ENCODE peak calls at places on chromosomes 4 and X, in four cellular contexts. One of them, this sample, is unnamed.

GRCh38 chrX:21961142-21961541 is 20.6 kb downstream of the SMS start:
- DNase-seq in GM12878: no peak
- DNase-seq in GM12891: no peak
- DNase-seq in HepG2: no peak
- DNase-seq in this sample: no peak

GRCh38 chr4:37454263-37454800 is 209.8 kb downstream of the NWD2 start:
- DNase-seq in GM12878: no peak
- DNase-seq in GM12891: no peak
- DNase-seq in HepG2: no peak
- DNase-seq in this sample: no peak

GRCh38 chr4:123555500-123556273 is 159.1 kb downstream of the SPRY1 start:
- DNase-seq in HepG2: peak
- DNase-seq in GM12891: no peak
- DNase-seq in GM12878: no peak
- DNase-seq in this sample: no peak

GRCh38 chrX:130173190-130173895 is 1.6 kb downstream of the RAB33A start:
- DNase-seq in HepG2: no peak
- DNase-seq in GM12878: peak
- DNase-seq in GM12891: no peak
- DNase-seq in this sample: no peak

GRCh38 chrX:23907106-23907495 is 637 bp downstream of the APOO start:
- DNase-seq in GM12878: no peak
- DNase-seq in GM12891: no peak
- DNase-seq in HepG2: no peak
- DNase-seq in this sample: no peak

GRCh38 chrX:17737707-17738001 is 361 bp downstream of the SCML1 start:
- DNase-seq in GM12891: no peak
- DNase-seq in GM12878: no peak
- DNase-seq in HepG2: no peak
- DNase-seq in this sample: no peak

GRCh38 chr4:89307446-89308160 is at the start of gene GPRIN3:
- DNase-seq in GM12891: no peak
- DNase-seq in GM12878: no peak
- DNase-seq in HepG2: no peak
- DNase-seq in this sample: no peak

GRCh38 chrX:18983711-18984380 is at the start of gene PHKA2:
- DNase-seq in GM12878: no peak
- DNase-seq in HepG2: peak
- DNase-seq in GM12891: no peak
- DNase-seq in this sample: no peak

GRCh38 chr4:122874194-122874593 is 47.6 kb downstream of the FGF2 start:
- DNase-seq in GM12878: no peak
- DNase-seq in GM12891: no peak
- DNase-seq in HepG2: peak
- DNase-seq in this sample: no peak

GRCh38 chr4:184443318-184443717 is 31.0 kb downstream of the IRF2 start:
- DNase-seq in HepG2: no peak
- DNase-seq in GM12878: no peak
- DNase-seq in GM12891: no peak
- DNase-seq in this sample: no peak

GRCh38 chr4:186144596-186145569 is 40.4 kb downstream of the FAM149A start:
- DNase-seq in GM12891: peak
- DNase-seq in HepG2: no peak
- DNase-seq in GM12878: no peak
- DNase-seq in this sample: peak

GRCh38 chr4:6935961-6936360 is 26.3 kb downstream of the TBC1D14 start:
- DNase-seq in GM12878: no peak
- DNase-seq in GM12891: no peak
- DNase-seq in HepG2: peak
- DNase-seq in this sample: no peak

GRCh38 chrX:55160685-55161552 is 59.2 kb upstream of the PAGE5 start:
- DNase-seq in GM12891: peak
- DNase-seq in GM12878: peak
- DNase-seq in HepG2: peak
- DNase-seq in this sample: peak

GRCh38 chrX:24412637-24413363 is 52.3 kb upstream of the PDK3 start:
- DNase-seq in GM12891: no peak
- DNase-seq in GM12878: peak
- DNase-seq in HepG2: no peak
- DNase-seq in this sample: no peak

GRCh38 chr4:7470522-7471128 is 35.9 kb upstream of the PSAPL1 start:
- DNase-seq in HepG2: no peak
- DNase-seq in GM12891: no peak
- DNase-seq in GM12878: no peak
- DNase-seq in this sample: no peak

GRCh38 chr4:75939890-75940691 is 722 bp downstream of the NAAA start:
- DNase-seq in GM12878: no peak
- DNase-seq in HepG2: peak
- DNase-seq in GM12891: peak
- DNase-seq in this sample: peak

GRCh38 chr4:38510201-38510600 is 153.8 kb upstream of the KLF3 start:
- DNase-seq in GM12891: no peak
- DNase-seq in HepG2: no peak
- DNase-seq in GM12878: no peak
- DNase-seq in this sample: no peak

GRCh38 chr4:39975488-39976089 is 2.1 kb downstream of the PDS5A start:
- DNase-seq in HepG2: no peak
- DNase-seq in GM12878: no peak
- DNase-seq in GM12891: no peak
- DNase-seq in this sample: no peak

GRCh38 chr4:110636231-110636676 is 13.4 kb upstream of the PITX2 start:
- DNase-seq in GM12891: no peak
- DNase-seq in HepG2: no peak
- DNase-seq in GM12878: no peak
- DNase-seq in this sample: no peak

GRCh38 chrX:115233497-115234219 is at the start of gene LRCH2:
- DNase-seq in HepG2: no peak
- DNase-seq in GM12878: no peak
- DNase-seq in GM12891: no peak
- DNase-seq in this sample: no peak

GRCh38 chr4:155722816-155723499 is 35.9 kb upstream of the GUCY1B1 start:
- DNase-seq in GM12891: no peak
- DNase-seq in GM12878: no peak
- DNase-seq in HepG2: no peak
- DNase-seq in this sample: no peak

GRCh38 chr4:70712604-70713452 is 8.9 kb upstream of the RUFY3 start:
- DNase-seq in HepG2: no peak
- DNase-seq in GM12878: no peak
- DNase-seq in GM12891: no peak
- DNase-seq in this sample: no peak

GRCh38 chr4:70713453-70714026 is 8.2 kb upstream of the RUFY3 start:
- DNase-seq in GM12878: peak
- DNase-seq in HepG2: no peak
- DNase-seq in GM12891: no peak
- DNase-seq in this sample: no peak

GRCh38 chr4:70714488-70714887 is 7.3 kb upstream of the RUFY3 start:
- DNase-seq in GM12891: no peak
- DNase-seq in GM12878: no peak
- DNase-seq in HepG2: no peak
- DNase-seq in this sample: no peak

GRCh38 chr4:70714061-70714468 is 7.7 kb upstream of the RUFY3 start:
- DNase-seq in GM12878: no peak
- DNase-seq in GM12891: no peak
- DNase-seq in HepG2: peak
- DNase-seq in this sample: no peak

DNA sequence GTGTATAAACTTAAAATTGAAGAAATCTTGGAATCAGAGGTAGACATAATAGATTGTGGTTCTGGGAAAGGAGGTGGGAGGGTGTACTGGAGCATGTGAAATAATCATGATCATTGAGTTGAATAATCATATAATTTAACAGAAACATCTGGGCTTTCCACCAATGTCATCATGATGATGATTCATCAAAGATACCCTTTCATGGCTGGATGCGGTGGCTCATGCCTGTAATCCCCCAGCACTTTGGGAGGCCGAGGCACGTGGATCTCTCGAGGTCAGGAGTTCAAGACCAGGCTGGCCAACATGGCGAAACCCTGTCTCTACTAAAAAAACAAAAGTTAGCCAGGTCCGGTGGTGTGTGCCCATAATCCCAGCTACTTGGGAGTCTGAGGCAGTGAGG is 6.7 kb upstream of the RUFY3 start:
- DNase-seq in GM12878: no peak
- DNase-seq in HepG2: no peak
- DNase-seq in GM12891: no peak
- DNase-seq in this sample: no peak
- TF ChIP-seq TAF1 in GM12878: no peak
- TF ChIP-seq TAF1 in HepG2: no peak
- TF ChIP-seq TAF1 in GM12891: no peak
- TF ChIP-seq TAF1 in this sample: no peak

DNA sequence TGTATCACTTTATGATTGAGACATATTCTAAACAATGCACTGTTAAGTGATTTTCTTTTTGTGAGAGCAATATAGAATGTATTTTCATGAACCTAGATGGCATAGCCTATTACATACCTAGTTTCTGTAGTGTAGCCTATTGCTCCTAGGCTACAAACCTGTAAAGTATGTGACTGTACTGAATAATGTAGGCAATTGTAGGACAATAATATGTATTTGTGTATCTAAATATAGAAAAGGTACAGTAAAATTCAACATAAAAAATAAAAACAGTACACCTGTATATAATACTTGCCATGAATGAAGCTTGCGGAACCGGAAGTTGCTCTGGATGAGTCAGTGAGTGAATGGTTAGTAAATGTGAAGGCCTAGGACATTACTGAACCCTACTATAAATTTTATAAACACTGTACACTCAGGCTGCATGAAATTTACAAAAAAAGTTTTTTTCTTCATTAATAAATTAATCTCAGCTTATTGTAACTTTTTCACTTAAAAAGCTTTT is 106.7 kb downstream of the VSIG4 start:
- DNase-seq in GM12878: no peak
- DNase-seq in GM12891: no peak
- DNase-seq in HepG2: no peak
- DNase-seq in this sample: no peak
- TF ChIP-seq TAF1 in GM12878: no peak
- TF ChIP-seq TAF1 in GM12891: no peak
- TF ChIP-seq TAF1 in HepG2: no peak
- TF ChIP-seq TAF1 in this sample: no peak

DNA sequence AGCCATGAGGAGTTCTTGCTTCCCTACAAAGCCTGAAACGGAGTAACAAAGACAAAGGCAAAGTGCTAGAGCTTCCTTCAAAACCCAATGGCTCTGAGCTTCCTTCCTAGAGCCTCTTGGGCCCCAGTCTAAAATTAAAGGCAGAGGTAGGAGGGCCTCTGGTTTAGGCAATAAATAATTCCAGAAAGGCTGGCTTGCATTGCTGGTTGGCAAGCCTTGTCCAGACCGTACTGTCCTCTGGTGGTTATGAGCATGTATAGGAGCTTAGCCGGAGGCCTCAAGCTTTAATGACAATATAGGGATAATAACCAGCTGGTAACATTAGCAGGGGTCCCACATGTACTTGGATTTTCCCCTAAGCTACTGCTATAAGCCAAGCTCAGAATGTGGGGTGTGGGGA is 237.3 kb downstream of the AR start:
- DNase-seq in GM12891: no peak
- DNase-seq in GM12878: no peak
- DNase-seq in HepG2: no peak
- DNase-seq in this sample: no peak
- TF ChIP-seq TAF1 in GM12891: no peak
- TF ChIP-seq TAF1 in GM12878: no peak
- TF ChIP-seq TAF1 in HepG2: no peak
- TF ChIP-seq TAF1 in this sample: no peak

GRCh38 chrX:46683023-46683422 is 75.9 kb downstream of the SLC9A7 start:
- DNase-seq in GM12891: no peak
- DNase-seq in GM12878: no peak
- DNase-seq in HepG2: peak
- DNase-seq in this sample: no peak

GRCh38 chrX:46681849-46682248 is 77.1 kb downstream of the SLC9A7 start:
- DNase-seq in GM12878: no peak
- DNase-seq in HepG2: no peak
- DNase-seq in GM12891: no peak
- DNase-seq in this sample: no peak

GRCh38 chrX:46687619-46688018 is 71.3 kb downstream of the SLC9A7 start:
- DNase-seq in GM12878: no peak
- DNase-seq in HepG2: no peak
- DNase-seq in GM12891: no peak
- DNase-seq in this sample: no peak

GRCh38 chrX:46690818-46691217 is 68.1 kb downstream of the SLC9A7 start:
- DNase-seq in HepG2: no peak
- DNase-seq in GM12878: no peak
- DNase-seq in GM12891: no peak
- DNase-seq in this sample: no peak

GRCh38 chrX:46686003-46686645 is 72.8 kb downstream of the SLC9A7 start:
- DNase-seq in HepG2: peak
- DNase-seq in GM12878: no peak
- DNase-seq in GM12891: no peak
- DNase-seq in this sample: no peak
- TF ChIP-seq TAF1 in HepG2: no peak
- TF ChIP-seq TAF1 in GM12878: no peak
- TF ChIP-seq TAF1 in GM12891: no peak
- TF ChIP-seq TAF1 in this sample: no peak

GRCh38 chrX:100819534-100819836 is 706 bp upstream of the CSTF2 start:
- DNase-seq in HepG2: no peak
- DNase-seq in GM12891: no peak
- DNase-seq in GM12878: no peak
- DNase-seq in this sample: no peak
- TF ChIP-seq TAF1 in HepG2: no peak
- TF ChIP-seq TAF1 in GM12891: no peak
- TF ChIP-seq TAF1 in GM12878: no peak
- TF ChIP-seq TAF1 in this sample: no peak

This sample was measured in H1.